ENCODE peak calls at places on chromosomes 3 and 15, in five cellular contexts. G is stimulated activated CD8-positive, alpha-beta memory T cell treated with anti-CD3 and anti-CD28 coated beads, Interleukin-2, amount 100 ng/mL, for 1 hour; C is amygdala; J is NCI-H345; W is NCI-H510A. V is an unnamed sample.

GRCh38 chr3:48826451-48826850 is 21.2 kb downstream of the PRKAR2A start:
- DNase-seq in G (no peak), C (no peak), J (no peak), W (no peak), V (no peak)

GRCh38 chr3:108004647-108005046 is 86.2 kb downstream of the CD47 start:
- DNase-seq in G (no peak), C (no peak), J (no peak), W (no peak), V (no peak)

GRCh38 chr3:43581343-43581742 is 40.5 kb downstream of the ANO10 start:
- DNase-seq in G (no peak), C (no peak), J (no peak), W (no peak), V (no peak)

GRCh38 chr3:57556459-57557087 is 499 bp downstream of the PDE12 start:
- DNase-seq in G (peak; percentile 7), C (peak; percentile 56), J (no peak), W (no peak), V (no peak)

GRCh38 chr3:43268636-43269035 is 17.7 kb upstream of the SNRK start:
- DNase-seq in G (no peak), C (no peak), J (no peak), W (no peak), V (no peak)

GRCh38 chr15:29135266-29135665 is 134.4 kb downstream of the NSMCE3 start:
- DNase-seq in G (no peak), C (no peak), J (no peak), W (no peak), V (no peak)

GRCh38 chr3:53712817-53713388 is 133.3 kb downstream of the CHDH start:
- DNase-seq in G (no peak), C (no peak), J (no peak), W (no peak), V (no peak)

GRCh38 chr15:29098652-29099051 is 171.0 kb downstream of the NSMCE3 start:
- DNase-seq in G (no peak), C (no peak), J (no peak), W (no peak), V (no peak)

GRCh38 chr3:152097770-152098169 is 171.0 kb upstream of the MBNL1 start:
- DNase-seq in G (no peak), C (no peak), J (no peak), W (no peak), V (no peak)

GRCh38 chr15:44315773-44316465 is 27.4 kb downstream of the GOLM2 start:
- DNase-seq in G (no peak), C (no peak), J (no peak), W (no peak), V (no peak)

GRCh38 chr3:15820911-15821310 is 23.1 kb upstream of the ANKRD28 start:
- DNase-seq in G (no peak), C (no peak), J (no peak), W (no peak), V (no peak)

GRCh38 chr15:80844011-80844732 is 65.0 kb downstream of the CEMIP start:
- DNase-seq in G (no peak), C (no peak), J (no peak), W (no peak), V (no peak)

GRCh38 chr3:66904336-66904735 is 93.8 kb upstream of the KBTBD8 start:
- DNase-seq in G (no peak), C (no peak), J (no peak), W (no peak), V (no peak)

GRCh38 chr3:99884484-99884883 is 66.8 kb downstream of the CMSS1 start:
- DNase-seq in G (no peak), C (no peak), J (no peak), W (no peak), V (no peak)

GRCh38 chr3:117404756-117405155 is 695.2 kb downstream of the TUSC7 start:
- DNase-seq in G (no peak), C (no peak), J (peak; percentile 56), W (peak; percentile 3), V (peak; percentile 51)

GRCh38 chr15:73599934-73600333 is 33.3 kb downstream of the NPTN start:
- DNase-seq in G (no peak), C (no peak), J (no peak), W (no peak), V (no peak)

GRCh38 chr3:59535791-59536221 is 486.0 kb upstream of the CFAP20DC start:
- DNase-seq in G (no peak), C (no peak), J (no peak), W (no peak), V (no peak)

GRCh38 chr3:149442845-149443544 is 31.5 kb upstream of the TM4SF4 start:
- DNase-seq in G (no peak), C (no peak), J (no peak), W (no peak), V (no peak)

GRCh38 chr15:40066531-40066930 is 27.6 kb upstream of the SRP14 start:
- DNase-seq in G (no peak), C (no peak), J (no peak), W (no peak), V (no peak)

GRCh38 chr3:4736284-4736861 is 242.9 kb upstream of the BHLHE40 start:
- DNase-seq in G (no peak), C (no peak), J (no peak), W (no peak), V (no peak)

GRCh38 chr3:139555249-139555648 is 15.7 kb upstream of the RBP1 start:
- DNase-seq in G (no peak), C (no peak), J (no peak), W (no peak), V (no peak)

GRCh38 chr3:186984064-186984463 is 53.7 kb downstream of the ST6GAL1 start:
- DNase-seq in G (no peak), C (no peak), J (no peak), W (no peak), V (no peak)